ENCODE peak calls at places on chromosomes 5 and 9, in four cellular contexts. C, G, U and R are unnamed samples.

GRCh38 chr5:135119497-135119896 is 85.5 kb upstream of the PITX1 start:
- DNase-seq in U (no peak), G (no peak), C (no peak), R (no peak)

GRCh38 chr5:91443761-91444467 is 60.8 kb upstream of the ARRDC3 start:
- DNase-seq in U (no peak), G (no peak), C (no peak), R (no peak)

GRCh38 chr9:133828338-133828997 is 90.3 kb upstream of the SARDH start:
- DNase-seq in G (no peak), U (no peak), C (no peak), R (no peak)

GRCh38 chr5:172739385-172739784 is 31.6 kb downstream of the DUSP1 start:
- DNase-seq in G (no peak), C (no peak), U (no peak), R (no peak)

GRCh38 chr5:122707796-122708195 is 67.1 kb upstream of the SNX2 start:
- DNase-seq in G (no peak), C (no peak), U (no peak), R (no peak)

GRCh38 chr9:120730661-120731514 is 16.6 kb upstream of the MEGF9 start:
- DNase-seq in G (no peak), C (peak), U (no peak), R (peak)

GRCh38 chr9:68869020-68869419 is 144.9 kb downstream of the PRKACG start:
- DNase-seq in U (no peak), G (no peak), C (no peak), R (no peak)

GRCh38 chr9:98007251-98007928 is 24.2 kb downstream of the ANP32B start:
- DNase-seq in G (no peak), C (peak), U (no peak), R (no peak)

GRCh38 chr5:95835682-95836405 is 13.3 kb upstream of the GLRX start:
- DNase-seq in C (no peak), U (no peak), G (no peak), R (no peak)